ENCODE peak calls at places on chromosome 21, in five cellular contexts. Q is colonic mucosa, N is PC-3, C is IMR-90, B is SK-N-SH. Y is an unnamed sample. For H3K9me3 and H3K4me1, the result is how much of the 10 kb centered on the place peaks cover.

GRCh38 chr21:40019076-40019475 is 151.8 kb downstream of the PCP4 start:
- DNase-seq in Q (no peak), N (no peak), C (no peak), B (no peak), Y (no peak)

GRCh38 chr21:42220138-42220701 is 1.3 kb downstream of the ABCG1 start:
- DNase-seq in Q (peak), N (peak), C (peak), B (peak), Y (peak)

GRCh38 chr21:43608225-43608624 is 51.1 kb downstream of the HSF2BP start:
- DNase-seq in Q (no peak), N (peak), C (peak), B (no peak), Y (no peak)

GRCh38 chr21:43867332-43867703 is 2.3 kb downstream of the AGPAT3 start:
- DNase-seq in Q (peak), N (no peak), C (no peak), B (no peak), Y (no peak)

GRCh38 chr21:35298757-35299156 is 249.7 kb upstream of the RUNX1 start:
- DNase-seq in Q (no peak), N (peak), C (no peak), B (no peak), Y (no peak)

GRCh38 chr21:46538262-46538661 is 66.6 kb downstream of the S100B start:
- DNase-seq in Q (no peak), N (no peak), C (no peak), B (no peak), Y (no peak)

GRCh38 chr21:28485301-28486022 is 507.2 kb downstream of the LTN1 start:
- DNase-seq in Q (no peak), N (peak), C (peak), B (no peak), Y (no peak)

GRCh38 chr21:42624095-42624830 is 29.2 kb upstream of the PDE9A start:
- DNase-seq in Q (peak), N (no peak), C (no peak), B (no peak), Y (no peak)

GRCh38 chr21:20802201-20802600 is 196.0 kb upstream of the NCAM2 start:
- DNase-seq in Q (no peak), N (no peak), C (no peak), B (no peak), Y (peak)

GRCh38 chr21:26845066-26845749 is at the start of gene ADAMTS1:
- DNase-seq in Q (peak), N (peak), C (peak), B (peak), Y (peak)

GRCh38 chr21:26686278-26686677 is 113.2 kb upstream of the CYYR1 start:
- DNase-seq in Q (no peak), N (peak), C (peak), B (peak), Y (peak)

GRCh38 chr21:36647279-36648093 is 51.4 kb upstream of the SIM2 start:
- DNase-seq in Q (no peak), N (peak), C (peak), B (no peak), Y (no peak)

GRCh38 chr21:42423197-42423675 is 19.5 kb downstream of the UBASH3A start:
- DNase-seq in Q (no peak), N (no peak), C (no peak), B (no peak), Y (no peak)

GRCh38 chr21:40176732-40177131 is 309.5 kb downstream of the PCP4 start:
- DNase-seq in Q (no peak), N (no peak), C (no peak), B (peak), Y (no peak)

GRCh38 chr21:39675595-39675994 is 62.9 kb downstream of the B3GALT5 start:
- DNase-seq in Q (no peak), N (no peak), C (no peak), B (peak), Y (no peak)

GRCh38 chr21:26832513-26832912 is 12.7 kb downstream of the ADAMTS1 start:
- DNase-seq in Q (no peak), N (no peak), C (no peak), B (no peak), Y (no peak)

GRCh38 chr21:15221799-15222386 is 157.1 kb upstream of the NRIP1 start:
- DNase-seq in Q (no peak), N (peak), C (peak), B (no peak), Y (peak)

GRCh38 chr21:36150192-36150711 is 6.4 kb upstream of the DOP1B start:
- DNase-seq in Q (no peak), N (no peak), C (peak), B (no peak), Y (no peak)

GRCh38 chr21:39904457-39904856 is 37.2 kb downstream of the PCP4 start:
- DNase-seq in Q (no peak), N (no peak), C (no peak), B (no peak), Y (no peak)

GRCh38 chr21:26966978-26967913 is at the start of gene ADAMTS5:
- DNase-seq in Q (peak), N (peak), C (peak), B (peak), Y (peak)

DNA sequence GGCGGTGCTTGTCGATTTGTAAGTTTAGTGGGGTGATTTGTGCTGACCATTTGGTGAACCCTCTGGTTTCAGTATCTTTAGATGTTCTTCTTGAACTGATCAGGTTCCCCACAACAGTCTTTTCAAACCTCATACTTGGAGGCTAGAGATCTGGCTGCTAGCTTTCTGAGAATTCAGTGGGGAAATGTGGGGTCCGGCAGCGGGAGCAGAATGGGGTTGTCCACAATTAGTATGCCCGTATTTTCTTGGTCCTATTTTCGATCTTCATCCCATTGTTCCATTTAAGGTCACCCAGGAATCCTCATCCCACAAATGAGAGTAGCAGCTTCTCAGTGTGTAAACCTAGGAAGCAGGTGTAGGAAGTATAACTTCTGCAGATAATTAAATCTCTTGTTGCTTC is 10.3 kb upstream of the TPTE start:
- DNase-seq in Q (no peak), N (no peak), C (no peak), B (no peak), Y (no peak)
- H3K9me3 ChIP-seq in Q (under half), N (under half), C (under half), B (under half), Y (under half)

GRCh38 chr21:33584455-33584854 is 4.0 kb downstream of the DONSON start:
- DNase-seq in Q (no peak), N (no peak), C (no peak), B (no peak), Y (no peak)

GRCh38 chr21:33586927-33587326 is 1.6 kb downstream of the DONSON start:
- DNase-seq in Q (no peak), N (no peak), C (no peak), B (no peak), Y (no peak)

GRCh38 chr21:33587792-33588484 is 546 bp downstream of the DONSON start:
- DNase-seq in Q (peak), N (peak), C (peak), B (no peak), Y (peak)

DNA sequence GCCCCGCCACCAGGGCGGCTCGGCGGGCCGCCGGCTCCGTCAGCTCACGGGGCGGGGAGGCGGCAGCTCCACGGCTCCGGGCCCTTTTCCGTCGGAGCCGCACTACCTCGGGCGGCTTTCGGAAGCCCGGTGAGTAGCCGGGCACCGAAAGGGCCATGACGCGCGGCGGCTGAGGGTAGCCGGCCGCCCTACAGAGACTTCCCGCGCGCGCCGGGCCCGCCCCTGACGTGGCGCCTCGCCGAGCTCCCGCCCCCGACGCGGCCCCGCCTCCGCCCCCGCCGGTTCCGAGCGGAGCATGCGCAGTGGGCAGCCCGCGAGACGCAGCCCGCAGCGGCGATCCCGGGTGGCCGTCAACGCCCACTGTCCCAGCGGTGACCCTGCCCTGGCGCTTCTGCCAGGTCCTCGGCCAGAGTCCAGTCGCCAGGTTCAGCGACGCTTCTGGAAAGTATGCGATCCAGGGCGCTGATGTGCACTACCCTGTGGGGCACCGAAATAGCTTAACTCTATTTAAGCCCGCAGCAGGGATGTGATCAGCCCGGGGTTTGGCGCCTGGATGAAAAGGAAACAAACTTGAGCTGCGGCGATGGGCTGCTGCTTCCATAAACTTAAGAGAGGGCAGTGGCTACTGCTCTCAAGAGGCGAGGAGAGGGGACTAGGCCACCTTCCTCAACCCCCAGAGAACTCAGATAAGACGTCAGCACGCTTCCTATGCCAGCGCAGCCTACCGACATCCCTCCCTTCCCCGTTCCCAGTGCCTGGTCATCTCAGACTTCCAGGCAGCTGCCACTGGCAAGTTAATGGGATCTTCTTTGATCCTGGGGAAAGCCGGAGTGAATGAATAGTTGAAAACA is at the start of gene DONSON:
- DNase-seq in Q (peak), N (peak), C (peak), B (peak), Y (peak)
- TF ChIP-seq CTCF in Q (no peak), N (no peak), C (no peak), B (no peak), Y (no peak)

DNA sequence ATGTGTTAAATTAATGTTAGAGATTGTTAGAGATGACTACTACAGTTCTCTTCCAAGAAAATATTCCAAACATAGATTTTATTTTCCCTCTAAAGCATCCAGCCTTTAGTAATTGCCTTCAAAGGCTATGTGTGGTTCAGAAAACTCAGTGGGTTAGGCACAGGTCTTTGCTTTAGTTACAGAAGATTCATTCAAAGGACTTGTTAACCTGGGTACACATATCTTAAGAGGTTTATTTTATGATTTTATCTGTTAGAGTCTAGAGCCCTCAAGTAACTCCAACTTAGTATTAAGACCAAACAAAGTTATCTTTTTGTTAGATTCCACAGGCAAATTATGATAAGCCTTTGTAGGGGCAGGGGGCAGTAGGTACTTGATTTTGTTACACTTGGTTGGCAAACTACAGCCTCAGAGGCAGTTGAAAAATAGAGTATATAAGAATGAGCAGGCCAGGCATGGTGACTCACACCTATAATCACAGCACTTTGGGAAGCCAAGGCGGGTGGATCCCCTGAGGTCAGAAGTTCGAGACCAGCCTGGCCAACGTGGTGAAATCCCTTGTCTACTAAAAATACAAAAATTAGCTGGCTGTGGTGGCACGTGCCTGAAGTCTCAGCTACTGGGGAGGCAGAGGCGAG is 37.9 kb downstream of the CXADR start:
- DNase-seq in Q (no peak), N (no peak), C (no peak), B (no peak), Y (no peak)
- H3K4me1 ChIP-seq in Q (under half), N (under half), C (under half), B (under half), Y (under half)

GRCh38 chr21:24938592-24938991 is 668.7 kb downstream of the MRPL39 start:
- DNase-seq in Q (no peak), N (no peak), C (no peak), B (no peak), Y (no peak)
- H3K9me3 ChIP-seq in Q (under half), N (under half), C (under half), B (under half), Y (under half)

DNA sequence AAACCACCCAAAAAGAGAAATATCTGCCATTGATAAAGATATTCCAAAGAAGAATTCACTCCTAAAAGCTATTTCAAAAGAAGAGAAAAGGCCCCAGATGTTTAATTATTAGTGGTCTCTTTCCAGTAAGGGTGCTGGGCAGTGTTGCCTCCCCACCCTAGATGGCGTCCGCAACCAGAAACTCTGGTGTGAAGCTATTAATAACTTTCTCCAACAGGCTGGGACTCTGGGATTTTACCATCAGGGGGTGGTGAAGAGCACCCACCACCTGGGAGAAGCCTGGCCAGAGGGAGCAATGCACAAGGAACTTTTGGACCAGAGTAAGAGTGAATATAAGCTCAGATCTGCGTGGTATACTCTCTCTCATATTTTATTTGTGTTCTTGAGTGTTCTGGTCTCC is 115.4 kb upstream of the TIAM1 start:
- DNase-seq in Q (no peak), N (no peak), C (no peak), B (peak), Y (no peak)
- TF ChIP-seq CTCF in Q (no peak), N (peak), C (no peak), B (no peak), Y (peak)

DNA sequence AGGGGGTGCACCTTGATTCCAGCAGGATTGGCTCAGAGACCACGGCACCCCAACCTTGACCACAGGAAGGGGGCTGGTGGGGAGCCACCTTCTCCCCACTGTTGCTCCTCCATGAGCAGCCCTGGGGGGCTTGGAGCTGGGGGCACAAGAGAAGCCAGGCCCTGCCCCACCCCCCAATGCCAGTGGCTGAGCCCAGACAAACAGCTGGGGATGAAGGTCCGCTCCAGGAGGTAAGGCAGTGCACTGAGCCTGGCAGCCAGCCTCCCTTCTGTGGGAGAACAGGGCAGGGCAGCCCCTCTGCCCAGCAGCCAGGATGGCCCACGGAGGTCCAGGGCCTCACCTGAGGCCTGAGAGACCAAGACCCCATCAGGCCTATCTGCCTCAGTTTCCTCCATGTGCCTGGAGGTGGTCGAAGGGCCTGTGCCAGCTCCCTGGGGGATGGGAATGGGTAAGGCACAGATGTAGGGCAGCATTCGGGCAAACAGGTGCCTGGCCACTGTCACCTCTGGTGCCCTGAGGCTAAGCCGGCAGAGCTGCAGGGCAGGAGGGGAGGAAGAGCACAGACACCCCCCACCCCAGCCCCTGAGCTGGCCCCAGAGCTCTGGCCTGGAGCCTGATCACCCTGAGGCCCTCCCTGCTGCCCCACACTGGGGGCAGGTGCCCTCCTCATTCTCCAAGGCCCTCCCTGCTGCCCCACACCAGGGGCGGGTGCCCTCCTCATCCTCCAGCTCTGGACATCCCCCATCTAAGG is 7.1 kb downstream of the ITGB2 start:
- DNase-seq in Q (no peak), N (no peak), C (no peak), B (no peak), Y (no peak)
- H3K4me1 ChIP-seq in Q (under half), N (half or more), C (under half), B (under half), Y (under half)

Y was measured in BE2C.